ENCODE peak calls at places on chromosomes 7 and 10, in ten cellular contexts. One of them, this sample, is unnamed.
A peak's percentile ranks its signal among the peaks of the same experiment; 100 is the strongest.

GRCh38 chr10:123635745-123636144 is 30.4 kb upstream of the GPR26 start:
- DNase-seq in NCI-H1105: no peak
- DNase-seq in kidney tubule cell: peak; percentile 64
- DNase-seq in kidney: no peak
- DNase-seq in NCI-H2081: no peak
- DNase-seq in mucosa of descending colon: no peak
- DNase-seq in EL: peak; percentile 16
- DNase-seq in GM04504: no peak
- DNase-seq in pulmonary artery endothelial cell: no peak
- DNase-seq in right lobe of liver: no peak
- DNase-seq in this sample: no peak

GRCh38 chr7:134062460-134062859 is 64.7 kb upstream of the LRGUK start:
- DNase-seq in GM04504: no peak
- DNase-seq in kidney tubule cell: no peak
- DNase-seq in EL: no peak
- DNase-seq in kidney: no peak
- DNase-seq in mucosa of descending colon: no peak
- DNase-seq in right lobe of liver: no peak
- DNase-seq in pulmonary artery endothelial cell: no peak
- DNase-seq in NCI-H2081: no peak
- DNase-seq in NCI-H1105: no peak
- DNase-seq in this sample: no peak

GRCh38 chr10:72328829-72329204 is 25.9 kb downstream of the DNAJB12 start:
- DNase-seq in EL: no peak
- DNase-seq in kidney tubule cell: no peak
- DNase-seq in NCI-H2081: no peak
- DNase-seq in right lobe of liver: no peak
- DNase-seq in mucosa of descending colon: no peak
- DNase-seq in NCI-H1105: no peak
- DNase-seq in GM04504: no peak
- DNase-seq in kidney: no peak
- DNase-seq in pulmonary artery endothelial cell: no peak
- DNase-seq in this sample: no peak

GRCh38 chr7:98293265-98293664 is 11.8 kb downstream of the BRI3 start:
- DNase-seq in EL: no peak
- DNase-seq in right lobe of liver: no peak
- DNase-seq in kidney: no peak
- DNase-seq in NCI-H1105: no peak
- DNase-seq in pulmonary artery endothelial cell: no peak
- DNase-seq in NCI-H2081: no peak
- DNase-seq in kidney tubule cell: no peak
- DNase-seq in mucosa of descending colon: no peak
- DNase-seq in GM04504: no peak
- DNase-seq in this sample: no peak

GRCh38 chr7:11330717-11331116 is 357.0 kb downstream of the PHF14 start:
- DNase-seq in pulmonary artery endothelial cell: no peak
- DNase-seq in GM04504: no peak
- DNase-seq in kidney: no peak
- DNase-seq in right lobe of liver: no peak
- DNase-seq in NCI-H2081: no peak
- DNase-seq in EL: no peak
- DNase-seq in NCI-H1105: no peak
- DNase-seq in kidney tubule cell: no peak
- DNase-seq in mucosa of descending colon: no peak
- DNase-seq in this sample: no peak

GRCh38 chr7:21300692-21301091 is 127.2 kb upstream of the SP4 start:
- DNase-seq in right lobe of liver: no peak
- DNase-seq in GM04504: no peak
- DNase-seq in NCI-H1105: no peak
- DNase-seq in EL: no peak
- DNase-seq in mucosa of descending colon: no peak
- DNase-seq in kidney: no peak
- DNase-seq in kidney tubule cell: no peak
- DNase-seq in NCI-H2081: no peak
- DNase-seq in pulmonary artery endothelial cell: no peak
- DNase-seq in this sample: no peak

GRCh38 chr10:57621466-57621865 is 646.2 kb downstream of the IPMK start:
- DNase-seq in kidney: no peak
- DNase-seq in pulmonary artery endothelial cell: no peak
- DNase-seq in right lobe of liver: no peak
- DNase-seq in GM04504: no peak
- DNase-seq in NCI-H2081: no peak
- DNase-seq in kidney tubule cell: no peak
- DNase-seq in EL: no peak
- DNase-seq in mucosa of descending colon: no peak
- DNase-seq in NCI-H1105: no peak
- DNase-seq in this sample: no peak

GRCh38 chr7:29806131-29806792 is at the start of gene WIPF3:
- DNase-seq in NCI-H1105: peak; percentile 23
- DNase-seq in pulmonary artery endothelial cell: no peak
- DNase-seq in kidney tubule cell: peak; percentile 33
- DNase-seq in kidney: peak; percentile 77
- DNase-seq in NCI-H2081: peak; percentile 51
- DNase-seq in EL: no peak
- DNase-seq in mucosa of descending colon: peak; percentile 47
- DNase-seq in GM04504: no peak
- DNase-seq in right lobe of liver: peak; percentile 60
- DNase-seq in this sample: no peak

GRCh38 chr10:121823993-121824463 is 103.8 kb downstream of the ATE1 start:
- DNase-seq in kidney: no peak
- DNase-seq in NCI-H2081: peak; percentile 18
- DNase-seq in right lobe of liver: no peak
- DNase-seq in GM04504: peak; percentile 7
- DNase-seq in EL: peak; percentile 52
- DNase-seq in mucosa of descending colon: peak; percentile 16
- DNase-seq in pulmonary artery endothelial cell: no peak
- DNase-seq in NCI-H1105: no peak
- DNase-seq in kidney tubule cell: peak; percentile 59
- DNase-seq in this sample: peak; percentile 11

GRCh38 chr7:114656471-114656870 is 241.9 kb downstream of the FOXP2 start:
- DNase-seq in mucosa of descending colon: no peak
- DNase-seq in kidney: no peak
- DNase-seq in GM04504: no peak
- DNase-seq in NCI-H2081: peak; percentile 42
- DNase-seq in NCI-H1105: peak; percentile 73
- DNase-seq in pulmonary artery endothelial cell: no peak
- DNase-seq in right lobe of liver: no peak
- DNase-seq in EL: no peak
- DNase-seq in kidney tubule cell: no peak
- DNase-seq in this sample: no peak

GRCh38 chr7:148807451-148807850 is 76.6 kb downstream of the EZH2 start:
- DNase-seq in right lobe of liver: no peak
- DNase-seq in NCI-H1105: no peak
- DNase-seq in NCI-H2081: no peak
- DNase-seq in kidney: no peak
- DNase-seq in EL: no peak
- DNase-seq in kidney tubule cell: no peak
- DNase-seq in mucosa of descending colon: no peak
- DNase-seq in GM04504: no peak
- DNase-seq in pulmonary artery endothelial cell: no peak
- DNase-seq in this sample: no peak

GRCh38 chr7:30914611-30915601 is 3.3 kb downstream of the AQP1 start:
- DNase-seq in pulmonary artery endothelial cell: no peak
- DNase-seq in kidney tubule cell: peak; percentile 92
- DNase-seq in mucosa of descending colon: no peak
- DNase-seq in kidney: no peak
- DNase-seq in NCI-H2081: no peak
- DNase-seq in EL: peak; percentile 78
- DNase-seq in GM04504: peak; percentile 67
- DNase-seq in NCI-H1105: no peak
- DNase-seq in right lobe of liver: no peak
- DNase-seq in this sample: no peak

GRCh38 chr7:98240961-98241673 is 10.9 kb downstream of the TECPR1 start:
- DNase-seq in NCI-H2081: no peak
- DNase-seq in right lobe of liver: peak; percentile 52
- DNase-seq in EL: peak; percentile 31
- DNase-seq in pulmonary artery endothelial cell: no peak
- DNase-seq in NCI-H1105: no peak
- DNase-seq in GM04504: no peak
- DNase-seq in kidney tubule cell: peak; percentile 41
- DNase-seq in kidney: no peak
- DNase-seq in mucosa of descending colon: peak; percentile 59
- DNase-seq in this sample: peak; percentile 13

GRCh38 chr10:95835149-95835860 is 72.5 kb upstream of the CC2D2B start:
- DNase-seq in GM04504: no peak
- DNase-seq in kidney tubule cell: no peak
- DNase-seq in EL: peak; percentile 6
- DNase-seq in NCI-H1105: no peak
- DNase-seq in kidney: no peak
- DNase-seq in right lobe of liver: no peak
- DNase-seq in pulmonary artery endothelial cell: no peak
- DNase-seq in mucosa of descending colon: no peak
- DNase-seq in NCI-H2081: no peak
- DNase-seq in this sample: no peak

GRCh38 chr7:25207887-25208286 is 20.4 kb downstream of the NPVF start:
- DNase-seq in right lobe of liver: no peak
- DNase-seq in pulmonary artery endothelial cell: no peak
- DNase-seq in EL: no peak
- DNase-seq in NCI-H1105: no peak
- DNase-seq in kidney tubule cell: no peak
- DNase-seq in mucosa of descending colon: no peak
- DNase-seq in NCI-H2081: no peak
- DNase-seq in kidney: no peak
- DNase-seq in GM04504: no peak
- DNase-seq in this sample: no peak

GRCh38 chr10:73653701-73654100 is 2.1 kb downstream of the SYNPO2L start:
- DNase-seq in pulmonary artery endothelial cell: no peak
- DNase-seq in NCI-H2081: no peak
- DNase-seq in GM04504: no peak
- DNase-seq in EL: peak; percentile 26
- DNase-seq in right lobe of liver: no peak
- DNase-seq in kidney: no peak
- DNase-seq in NCI-H1105: no peak
- DNase-seq in mucosa of descending colon: no peak
- DNase-seq in kidney tubule cell: peak; percentile 26
- DNase-seq in this sample: no peak

GRCh38 chr7:101580596-101580995 is 48.5 kb downstream of the MYL10 start:
- DNase-seq in right lobe of liver: no peak
- DNase-seq in mucosa of descending colon: no peak
- DNase-seq in kidney: no peak
- DNase-seq in GM04504: no peak
- DNase-seq in pulmonary artery endothelial cell: no peak
- DNase-seq in NCI-H2081: no peak
- DNase-seq in NCI-H1105: no peak
- DNase-seq in EL: no peak
- DNase-seq in kidney tubule cell: no peak
- DNase-seq in this sample: no peak

GRCh38 chr7:158595068-158595467 is 7.4 kb upstream of the PTPRN2 start:
- DNase-seq in EL: peak; percentile 19
- DNase-seq in right lobe of liver: no peak
- DNase-seq in kidney tubule cell: peak; percentile 59
- DNase-seq in kidney: no peak
- DNase-seq in pulmonary artery endothelial cell: peak; percentile 66
- DNase-seq in GM04504: no peak
- DNase-seq in mucosa of descending colon: no peak
- DNase-seq in NCI-H2081: no peak
- DNase-seq in NCI-H1105: no peak
- DNase-seq in this sample: peak; percentile 8